ENCODE peak calls at places on chromosomes 7 and 10, in ten cellular contexts. One of them, this sample, is unnamed.

GRCh38 chr7:101947899-101948298 is 130.5 kb downstream of the CUX1 start:
- DNase-seq in coronary artery: no peak
- DNase-seq in pancreas: peak
- DNase-seq in hepatocyte: peak
- DNase-seq in Peyer's patch: no peak
- DNase-seq in astrocyte of the spinal cord: no peak
- DNase-seq in lower lobe of right lung: no peak
- DNase-seq in mucosa of descending colon: no peak
- DNase-seq in fibroblast of lung: peak
- DNase-seq in psoas muscle: peak
- DNase-seq in this sample: peak

GRCh38 chr10:17179002-17179401 is 22.5 kb downstream of the TRDMT1 start:
- DNase-seq in astrocyte of the spinal cord: peak
- DNase-seq in fibroblast of lung: no peak
- DNase-seq in mucosa of descending colon: no peak
- DNase-seq in lower lobe of right lung: no peak
- DNase-seq in coronary artery: no peak
- DNase-seq in hepatocyte: no peak
- DNase-seq in psoas muscle: no peak
- DNase-seq in pancreas: no peak
- DNase-seq in Peyer's patch: no peak
- DNase-seq in this sample: peak

GRCh38 chr7:11341285-11341944 is 367.7 kb downstream of the PHF14 start:
- DNase-seq in coronary artery: no peak
- DNase-seq in mucosa of descending colon: no peak
- DNase-seq in pancreas: no peak
- DNase-seq in astrocyte of the spinal cord: peak
- DNase-seq in Peyer's patch: no peak
- DNase-seq in lower lobe of right lung: no peak
- DNase-seq in psoas muscle: no peak
- DNase-seq in hepatocyte: peak
- DNase-seq in fibroblast of lung: peak
- DNase-seq in this sample: peak

GRCh38 chr7:149282331-149282655 is 20.3 kb downstream of the ZNF783 start:
- DNase-seq in fibroblast of lung: no peak
- DNase-seq in astrocyte of the spinal cord: no peak
- DNase-seq in lower lobe of right lung: no peak
- DNase-seq in psoas muscle: no peak
- DNase-seq in hepatocyte: no peak
- DNase-seq in mucosa of descending colon: no peak
- DNase-seq in pancreas: no peak
- DNase-seq in coronary artery: no peak
- DNase-seq in Peyer's patch: no peak
- DNase-seq in this sample: no peak

GRCh38 chr10:34996843-34997242 is 93.3 kb downstream of the CUL2 start:
- DNase-seq in coronary artery: no peak
- DNase-seq in psoas muscle: peak
- DNase-seq in Peyer's patch: peak
- DNase-seq in astrocyte of the spinal cord: peak
- DNase-seq in fibroblast of lung: peak
- DNase-seq in pancreas: no peak
- DNase-seq in mucosa of descending colon: peak
- DNase-seq in lower lobe of right lung: peak
- DNase-seq in hepatocyte: no peak
- DNase-seq in this sample: peak

GRCh38 chr7:131546126-131546525 is 10.3 kb downstream of the PODXL start:
- DNase-seq in mucosa of descending colon: no peak
- DNase-seq in pancreas: peak
- DNase-seq in coronary artery: no peak
- DNase-seq in lower lobe of right lung: no peak
- DNase-seq in hepatocyte: no peak
- DNase-seq in astrocyte of the spinal cord: no peak
- DNase-seq in psoas muscle: no peak
- DNase-seq in fibroblast of lung: no peak
- DNase-seq in Peyer's patch: peak
- DNase-seq in this sample: no peak

GRCh38 chr7:146864644-146865043 is 748.0 kb downstream of the CNTNAP2 start:
- DNase-seq in pancreas: no peak
- DNase-seq in mucosa of descending colon: no peak
- DNase-seq in astrocyte of the spinal cord: no peak
- DNase-seq in lower lobe of right lung: no peak
- DNase-seq in fibroblast of lung: no peak
- DNase-seq in hepatocyte: no peak
- DNase-seq in coronary artery: no peak
- DNase-seq in Peyer's patch: no peak
- DNase-seq in psoas muscle: no peak
- DNase-seq in this sample: no peak

GRCh38 chr7:33632840-33633239 is 272.5 kb upstream of the BMPER start:
- DNase-seq in astrocyte of the spinal cord: no peak
- DNase-seq in hepatocyte: no peak
- DNase-seq in coronary artery: no peak
- DNase-seq in pancreas: no peak
- DNase-seq in mucosa of descending colon: no peak
- DNase-seq in fibroblast of lung: no peak
- DNase-seq in lower lobe of right lung: no peak
- DNase-seq in psoas muscle: no peak
- DNase-seq in Peyer's patch: no peak
- DNase-seq in this sample: no peak

GRCh38 chr10:79088176-79088575 is 19.4 kb downstream of the ZMIZ1 start:
- DNase-seq in pancreas: no peak
- DNase-seq in coronary artery: no peak
- DNase-seq in mucosa of descending colon: peak
- DNase-seq in psoas muscle: no peak
- DNase-seq in Peyer's patch: no peak
- DNase-seq in astrocyte of the spinal cord: no peak
- DNase-seq in fibroblast of lung: no peak
- DNase-seq in hepatocyte: no peak
- DNase-seq in lower lobe of right lung: peak
- DNase-seq in this sample: no peak

DNA sequence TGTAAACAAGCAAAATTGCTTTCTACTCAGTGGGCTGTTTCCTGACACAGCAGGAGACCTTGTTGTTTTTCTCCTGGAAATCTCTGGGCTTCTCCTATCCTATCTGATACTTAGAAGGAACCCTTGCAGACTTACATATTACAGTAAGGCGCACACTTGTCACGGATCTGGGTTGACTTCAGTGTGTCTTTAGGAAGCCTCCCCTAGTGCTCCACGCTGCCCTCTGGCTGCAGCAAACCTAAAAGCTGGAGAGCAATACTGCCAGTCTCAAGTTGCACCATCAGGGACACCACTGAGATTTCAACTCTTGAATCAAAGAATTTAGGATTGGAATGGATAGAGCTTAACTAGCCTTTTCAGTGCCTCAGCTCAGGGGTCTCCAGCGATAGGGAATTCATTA is 495.3 kb downstream of the LRMDA start:
- DNase-seq in hepatocyte: no peak
- DNase-seq in fibroblast of lung: no peak
- DNase-seq in pancreas: peak
- DNase-seq in coronary artery: no peak
- DNase-seq in mucosa of descending colon: no peak
- DNase-seq in psoas muscle: no peak
- DNase-seq in Peyer's patch: peak
- DNase-seq in lower lobe of right lung: no peak
- DNase-seq in astrocyte of the spinal cord: no peak
- DNase-seq in this sample: no peak
- TF ChIP-seq CTCF in hepatocyte: no peak
- TF ChIP-seq CTCF in fibroblast of lung: no peak
- TF ChIP-seq CTCF in pancreas: no peak
- TF ChIP-seq CTCF in coronary artery: no peak
- TF ChIP-seq CTCF in mucosa of descending colon: no peak
- TF ChIP-seq CTCF in psoas muscle: peak
- TF ChIP-seq CTCF in Peyer's patch: no peak
- TF ChIP-seq CTCF in lower lobe of right lung: no peak
- TF ChIP-seq CTCF in astrocyte of the spinal cord: no peak
- TF ChIP-seq CTCF in this sample: no peak

GRCh38 chr7:19107142-19107391 is 10.4 kb downstream of the TWIST1 start:
- DNase-seq in psoas muscle: no peak
- DNase-seq in fibroblast of lung: no peak
- DNase-seq in mucosa of descending colon: no peak
- DNase-seq in hepatocyte: no peak
- DNase-seq in Peyer's patch: no peak
- DNase-seq in astrocyte of the spinal cord: no peak
- DNase-seq in lower lobe of right lung: no peak
- DNase-seq in coronary artery: no peak
- DNase-seq in pancreas: no peak
- DNase-seq in this sample: no peak
- H3K4me3 ChIP-seq in psoas muscle: peak
- H3K4me3 ChIP-seq in fibroblast of lung: peak
- H3K4me3 ChIP-seq in mucosa of descending colon: no peak
- H3K4me3 ChIP-seq in hepatocyte: no peak
- H3K4me3 ChIP-seq in Peyer's patch: no peak
- H3K4me3 ChIP-seq in astrocyte of the spinal cord: peak
- H3K4me3 ChIP-seq in lower lobe of right lung: peak
- H3K4me3 ChIP-seq in coronary artery: peak
- H3K4me3 ChIP-seq in pancreas: peak
- H3K4me3 ChIP-seq in this sample: peak

GRCh38 chr10:26534384-26534783 is 96.2 kb downstream of the APBB1IP start:
- DNase-seq in hepatocyte: no peak
- DNase-seq in lower lobe of right lung: no peak
- DNase-seq in coronary artery: no peak
- DNase-seq in Peyer's patch: no peak
- DNase-seq in psoas muscle: no peak
- DNase-seq in astrocyte of the spinal cord: no peak
- DNase-seq in pancreas: no peak
- DNase-seq in fibroblast of lung: no peak
- DNase-seq in mucosa of descending colon: no peak
- DNase-seq in this sample: no peak
- TF ChIP-seq CTCF in hepatocyte: no peak
- TF ChIP-seq CTCF in lower lobe of right lung: no peak
- TF ChIP-seq CTCF in coronary artery: no peak
- TF ChIP-seq CTCF in Peyer's patch: no peak
- TF ChIP-seq CTCF in psoas muscle: no peak
- TF ChIP-seq CTCF in astrocyte of the spinal cord: no peak
- TF ChIP-seq CTCF in pancreas: no peak
- TF ChIP-seq CTCF in fibroblast of lung: no peak
- TF ChIP-seq CTCF in mucosa of descending colon: no peak
- TF ChIP-seq CTCF in this sample: no peak

DNA sequence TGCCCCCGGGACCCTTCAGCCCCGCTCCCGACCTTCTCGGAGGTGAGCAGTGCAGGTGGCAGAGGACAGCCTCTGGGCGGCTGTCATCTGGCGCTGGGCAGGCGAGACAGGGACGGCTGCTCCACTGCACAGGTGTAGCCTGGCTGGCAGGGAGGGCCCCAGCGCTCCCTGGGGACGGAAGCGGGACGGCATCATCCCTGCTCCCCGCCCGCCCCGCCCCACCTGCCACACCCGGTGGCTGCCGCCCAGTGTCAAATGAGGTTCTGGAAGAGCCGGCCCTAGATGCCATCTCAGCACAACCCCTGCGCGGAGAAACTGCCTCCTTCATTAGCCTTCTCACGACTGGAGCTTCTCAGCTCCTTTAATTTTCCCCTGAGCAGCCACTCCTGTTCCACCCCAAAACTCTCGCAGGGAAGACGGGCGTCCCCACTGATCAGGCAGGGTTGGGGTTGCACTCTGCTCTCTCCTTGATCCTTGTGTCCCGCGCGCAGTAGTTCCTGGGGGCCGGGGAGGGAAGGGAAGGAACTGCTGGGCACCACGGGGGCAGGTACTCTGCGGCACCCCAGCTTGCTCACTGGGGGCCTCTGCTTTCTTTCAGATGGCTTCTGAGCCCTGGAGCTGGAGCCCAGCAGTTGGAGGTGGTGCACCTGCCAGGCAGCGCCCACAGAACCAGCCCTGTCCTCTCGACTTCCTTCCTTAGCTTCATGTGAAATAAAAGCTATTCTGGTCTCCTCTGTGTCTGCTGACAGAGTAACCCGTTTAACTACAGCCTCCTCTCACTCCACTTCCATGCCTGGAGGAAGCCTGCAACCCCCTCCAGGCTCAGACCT is 12.0 kb downstream of the PLAC9 start:
- DNase-seq in psoas muscle: peak
- DNase-seq in mucosa of descending colon: peak
- DNase-seq in coronary artery: no peak
- DNase-seq in fibroblast of lung: no peak
- DNase-seq in hepatocyte: no peak
- DNase-seq in Peyer's patch: peak
- DNase-seq in lower lobe of right lung: no peak
- DNase-seq in astrocyte of the spinal cord: no peak
- DNase-seq in pancreas: peak
- DNase-seq in this sample: no peak
- H3K4me3 ChIP-seq in psoas muscle: peak
- H3K4me3 ChIP-seq in mucosa of descending colon: no peak
- H3K4me3 ChIP-seq in coronary artery: peak
- H3K4me3 ChIP-seq in fibroblast of lung: no peak
- H3K4me3 ChIP-seq in hepatocyte: no peak
- H3K4me3 ChIP-seq in Peyer's patch: peak
- H3K4me3 ChIP-seq in lower lobe of right lung: peak
- H3K4me3 ChIP-seq in astrocyte of the spinal cord: no peak
- H3K4me3 ChIP-seq in pancreas: peak
- H3K4me3 ChIP-seq in this sample: no peak

GRCh38 chr7:26078437-26079362 is 73.3 kb upstream of the NFE2L3 start:
- DNase-seq in Peyer's patch: peak
- DNase-seq in pancreas: peak
- DNase-seq in psoas muscle: peak
- DNase-seq in lower lobe of right lung: peak
- DNase-seq in hepatocyte: peak
- DNase-seq in astrocyte of the spinal cord: peak
- DNase-seq in mucosa of descending colon: peak
- DNase-seq in fibroblast of lung: peak
- DNase-seq in coronary artery: no peak
- DNase-seq in this sample: peak
- TF ChIP-seq CTCF in Peyer's patch: peak
- TF ChIP-seq CTCF in pancreas: no peak
- TF ChIP-seq CTCF in psoas muscle: peak
- TF ChIP-seq CTCF in lower lobe of right lung: peak
- TF ChIP-seq CTCF in hepatocyte: peak
- TF ChIP-seq CTCF in astrocyte of the spinal cord: peak
- TF ChIP-seq CTCF in mucosa of descending colon: no peak
- TF ChIP-seq CTCF in fibroblast of lung: peak
- TF ChIP-seq CTCF in coronary artery: no peak
- TF ChIP-seq CTCF in this sample: peak

DNA sequence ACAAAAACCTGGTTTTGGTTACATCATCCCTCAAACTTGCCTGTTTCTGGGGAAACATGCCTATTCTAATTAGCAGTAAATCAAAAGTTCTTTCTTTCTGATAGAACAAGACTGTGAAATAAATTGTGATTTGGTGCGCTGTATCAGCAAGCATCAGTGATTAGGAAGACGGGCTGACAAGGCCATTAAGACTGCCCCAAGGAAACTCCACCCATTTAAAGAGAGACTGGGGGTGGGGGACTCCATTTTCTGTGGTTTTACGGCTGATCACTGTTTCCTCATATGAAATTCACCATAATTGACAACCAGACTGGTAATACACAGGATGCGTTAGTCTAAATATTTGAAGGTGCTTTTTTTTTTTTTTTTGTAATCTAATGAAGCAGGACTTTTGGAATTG is 68.7 kb downstream of the MBL2 start:
- DNase-seq in lower lobe of right lung: no peak
- DNase-seq in coronary artery: no peak
- DNase-seq in mucosa of descending colon: no peak
- DNase-seq in pancreas: no peak
- DNase-seq in hepatocyte: no peak
- DNase-seq in astrocyte of the spinal cord: no peak
- DNase-seq in fibroblast of lung: no peak
- DNase-seq in Peyer's patch: no peak
- DNase-seq in psoas muscle: no peak
- DNase-seq in this sample: no peak
- H3K4me3 ChIP-seq in lower lobe of right lung: no peak
- H3K4me3 ChIP-seq in coronary artery: no peak
- H3K4me3 ChIP-seq in mucosa of descending colon: no peak
- H3K4me3 ChIP-seq in pancreas: no peak
- H3K4me3 ChIP-seq in hepatocyte: no peak
- H3K4me3 ChIP-seq in astrocyte of the spinal cord: no peak
- H3K4me3 ChIP-seq in fibroblast of lung: no peak
- H3K4me3 ChIP-seq in Peyer's patch: no peak
- H3K4me3 ChIP-seq in psoas muscle: no peak
- H3K4me3 ChIP-seq in this sample: no peak